ENCODE peak calls at places on chromosomes 7 and 10, in seven cellular contexts. One of them, this sample, is unnamed. For H3K4me1, H3K36me3 and H3K9me3, the result is how much of the 10 kb centered on the place peaks cover.

GRCh38 chr7:36707465-36707864 is 16.8 kb downstream of the AOAH start:
- DNase-seq in mucosa of descending colon: no peak
- DNase-seq in lower lobe of right lung: no peak
- DNase-seq in prostate gland: no peak
- DNase-seq in Caco-2: no peak
- DNase-seq in SJCRH30: no peak
- DNase-seq in CD4-positive, CD25-positive, alpha-beta regulatory T cell: no peak
- DNase-seq in this sample: no peak

GRCh38 chr10:32328499-32328898 is 18.5 kb downstream of the EPC1 start:
- DNase-seq in mucosa of descending colon: no peak
- DNase-seq in lower lobe of right lung: no peak
- DNase-seq in prostate gland: no peak
- DNase-seq in Caco-2: no peak
- DNase-seq in SJCRH30: no peak
- DNase-seq in CD4-positive, CD25-positive, alpha-beta regulatory T cell: no peak
- DNase-seq in this sample: no peak

GRCh38 chr7:114886241-114886640 is 35.7 kb upstream of the MDFIC start:
- DNase-seq in mucosa of descending colon: no peak
- DNase-seq in lower lobe of right lung: no peak
- DNase-seq in prostate gland: no peak
- DNase-seq in Caco-2: no peak
- DNase-seq in SJCRH30: no peak
- DNase-seq in CD4-positive, CD25-positive, alpha-beta regulatory T cell: no peak
- DNase-seq in this sample: no peak

GRCh38 chr7:69620063-69620462 is 21.8 kb downstream of the AUTS2 start:
- DNase-seq in mucosa of descending colon: no peak
- DNase-seq in lower lobe of right lung: no peak
- DNase-seq in prostate gland: no peak
- DNase-seq in Caco-2: no peak
- DNase-seq in SJCRH30: peak
- DNase-seq in CD4-positive, CD25-positive, alpha-beta regulatory T cell: no peak
- DNase-seq in this sample: peak

GRCh38 chr7:136868496-136869005 is at the start of gene CHRM2:
- DNase-seq in mucosa of descending colon: no peak
- DNase-seq in lower lobe of right lung: no peak
- DNase-seq in prostate gland: no peak
- DNase-seq in Caco-2: no peak
- DNase-seq in SJCRH30: no peak
- DNase-seq in CD4-positive, CD25-positive, alpha-beta regulatory T cell: no peak
- DNase-seq in this sample: no peak

GRCh38 chr10:2972810-2973209 is 94.5 kb upstream of the PFKP start:
- DNase-seq in mucosa of descending colon: no peak
- DNase-seq in lower lobe of right lung: no peak
- DNase-seq in prostate gland: no peak
- DNase-seq in Caco-2: no peak
- DNase-seq in SJCRH30: no peak
- DNase-seq in CD4-positive, CD25-positive, alpha-beta regulatory T cell: no peak
- DNase-seq in this sample: no peak

GRCh38 chr10:90175161-90175681 is 473.8 kb downstream of the KIF20B start:
- DNase-seq in mucosa of descending colon: peak
- DNase-seq in lower lobe of right lung: no peak
- DNase-seq in prostate gland: no peak
- DNase-seq in Caco-2: no peak
- DNase-seq in SJCRH30: no peak
- DNase-seq in CD4-positive, CD25-positive, alpha-beta regulatory T cell: no peak
- DNase-seq in this sample: no peak

GRCh38 chr7:7417414-7417813 is 118.3 kb downstream of the COL28A1 start:
- DNase-seq in mucosa of descending colon: no peak
- DNase-seq in lower lobe of right lung: no peak
- DNase-seq in prostate gland: no peak
- DNase-seq in Caco-2: no peak
- DNase-seq in SJCRH30: no peak
- DNase-seq in CD4-positive, CD25-positive, alpha-beta regulatory T cell: no peak
- DNase-seq in this sample: no peak

GRCh38 chr7:122803323-122803722 is 82.9 kb downstream of the CADPS2 start:
- DNase-seq in mucosa of descending colon: no peak
- DNase-seq in lower lobe of right lung: no peak
- DNase-seq in prostate gland: no peak
- DNase-seq in Caco-2: no peak
- DNase-seq in SJCRH30: peak
- DNase-seq in CD4-positive, CD25-positive, alpha-beta regulatory T cell: no peak
- DNase-seq in this sample: no peak

GRCh38 chr7:139231513-139232376 is 708 bp downstream of the UBN2 start:
- DNase-seq in mucosa of descending colon: peak
- DNase-seq in lower lobe of right lung: peak
- DNase-seq in prostate gland: peak
- DNase-seq in Caco-2: peak
- DNase-seq in SJCRH30: peak
- DNase-seq in CD4-positive, CD25-positive, alpha-beta regulatory T cell: peak
- DNase-seq in this sample: peak

GRCh38 chr7:68688416-68689086 is 909.7 kb upstream of the AUTS2 start:
- DNase-seq in mucosa of descending colon: no peak
- DNase-seq in lower lobe of right lung: no peak
- DNase-seq in prostate gland: no peak
- DNase-seq in Caco-2: no peak
- DNase-seq in SJCRH30: no peak
- DNase-seq in CD4-positive, CD25-positive, alpha-beta regulatory T cell: no peak
- DNase-seq in this sample: no peak

GRCh38 chr7:141691540-141691939 is 10.4 kb downstream of the DENND11 start:
- DNase-seq in mucosa of descending colon: no peak
- DNase-seq in lower lobe of right lung: no peak
- DNase-seq in prostate gland: no peak
- DNase-seq in Caco-2: no peak
- DNase-seq in SJCRH30: no peak
- DNase-seq in CD4-positive, CD25-positive, alpha-beta regulatory T cell: no peak
- DNase-seq in this sample: no peak

GRCh38 chr7:158029431-158029938 is 558.1 kb downstream of the PTPRN2 start:
- DNase-seq in mucosa of descending colon: no peak
- DNase-seq in lower lobe of right lung: no peak
- DNase-seq in prostate gland: no peak
- DNase-seq in Caco-2: no peak
- DNase-seq in SJCRH30: no peak
- DNase-seq in CD4-positive, CD25-positive, alpha-beta regulatory T cell: no peak
- DNase-seq in this sample: no peak

GRCh38 chr10:35458500-35459448 is 122.5 kb downstream of the CCNY start:
- DNase-seq in mucosa of descending colon: no peak
- DNase-seq in lower lobe of right lung: no peak
- DNase-seq in prostate gland: no peak
- DNase-seq in Caco-2: no peak
- DNase-seq in SJCRH30: no peak
- DNase-seq in CD4-positive, CD25-positive, alpha-beta regulatory T cell: no peak
- DNase-seq in this sample: no peak

GRCh38 chr10:35462491-35462934 is 126.2 kb downstream of the CCNY start:
- DNase-seq in mucosa of descending colon: no peak
- DNase-seq in lower lobe of right lung: no peak
- DNase-seq in prostate gland: no peak
- DNase-seq in Caco-2: no peak
- DNase-seq in SJCRH30: peak
- DNase-seq in CD4-positive, CD25-positive, alpha-beta regulatory T cell: no peak
- DNase-seq in this sample: no peak

GRCh38 chr10:35456784-35457183 is 120.5 kb downstream of the CCNY start:
- DNase-seq in mucosa of descending colon: no peak
- DNase-seq in lower lobe of right lung: no peak
- DNase-seq in prostate gland: no peak
- DNase-seq in Caco-2: no peak
- DNase-seq in SJCRH30: no peak
- DNase-seq in CD4-positive, CD25-positive, alpha-beta regulatory T cell: no peak
- DNase-seq in this sample: no peak

GRCh38 chr10:35460852-35461460 is 124.6 kb downstream of the CCNY start:
- DNase-seq in mucosa of descending colon: no peak
- DNase-seq in lower lobe of right lung: no peak
- DNase-seq in prostate gland: no peak
- DNase-seq in Caco-2: no peak
- DNase-seq in SJCRH30: peak
- DNase-seq in CD4-positive, CD25-positive, alpha-beta regulatory T cell: no peak
- DNase-seq in this sample: no peak

GRCh38 chr10:35459449-35459847 is 123.1 kb downstream of the CCNY start:
- DNase-seq in mucosa of descending colon: no peak
- DNase-seq in lower lobe of right lung: no peak
- DNase-seq in prostate gland: no peak
- DNase-seq in Caco-2: no peak
- DNase-seq in SJCRH30: no peak
- DNase-seq in CD4-positive, CD25-positive, alpha-beta regulatory T cell: no peak
- DNase-seq in this sample: no peak
- H3K4me1 ChIP-seq in mucosa of descending colon: under half
- H3K4me1 ChIP-seq in lower lobe of right lung: half or more
- H3K4me1 ChIP-seq in prostate gland: under half
- H3K4me1 ChIP-seq in Caco-2: under half
- H3K4me1 ChIP-seq in SJCRH30: under half
- H3K4me1 ChIP-seq in CD4-positive, CD25-positive, alpha-beta regulatory T cell: under half
- H3K4me1 ChIP-seq in this sample: under half

GRCh38 chr7:2657920-2658671 is 26.3 kb downstream of the TTYH3 start:
- DNase-seq in mucosa of descending colon: no peak
- DNase-seq in lower lobe of right lung: no peak
- DNase-seq in prostate gland: no peak
- DNase-seq in Caco-2: no peak
- DNase-seq in SJCRH30: no peak
- DNase-seq in CD4-positive, CD25-positive, alpha-beta regulatory T cell: no peak
- DNase-seq in this sample: no peak
- H3K36me3 ChIP-seq in mucosa of descending colon: under half
- H3K36me3 ChIP-seq in lower lobe of right lung: under half
- H3K36me3 ChIP-seq in prostate gland: under half
- H3K36me3 ChIP-seq in Caco-2: under half
- H3K36me3 ChIP-seq in SJCRH30: under half
- H3K36me3 ChIP-seq in CD4-positive, CD25-positive, alpha-beta regulatory T cell: under half
- H3K36me3 ChIP-seq in this sample: under half

GRCh38 chr7:46832136-46832535 is 749.8 kb downstream of the TNS3 start:
- DNase-seq in mucosa of descending colon: no peak
- DNase-seq in lower lobe of right lung: no peak
- DNase-seq in prostate gland: no peak
- DNase-seq in Caco-2: no peak
- DNase-seq in SJCRH30: no peak
- DNase-seq in CD4-positive, CD25-positive, alpha-beta regulatory T cell: no peak
- DNase-seq in this sample: no peak
- H3K9me3 ChIP-seq in mucosa of descending colon: under half
- H3K9me3 ChIP-seq in lower lobe of right lung: under half
- H3K9me3 ChIP-seq in prostate gland: under half
- H3K9me3 ChIP-seq in Caco-2: under half
- H3K9me3 ChIP-seq in SJCRH30: under half
- H3K9me3 ChIP-seq in CD4-positive, CD25-positive, alpha-beta regulatory T cell: under half
- H3K9me3 ChIP-seq in this sample: under half

GRCh38 chr10:116733566-116733965 is 8.8 kb downstream of the HSPA12A start:
- DNase-seq in mucosa of descending colon: no peak
- DNase-seq in lower lobe of right lung: no peak
- DNase-seq in prostate gland: no peak
- DNase-seq in Caco-2: no peak
- DNase-seq in SJCRH30: no peak
- DNase-seq in CD4-positive, CD25-positive, alpha-beta regulatory T cell: no peak
- DNase-seq in this sample: no peak

GRCh38 chr10:116729243-116729642 is 13.1 kb downstream of the HSPA12A start:
- DNase-seq in mucosa of descending colon: no peak
- DNase-seq in lower lobe of right lung: no peak
- DNase-seq in prostate gland: no peak
- DNase-seq in Caco-2: no peak
- DNase-seq in SJCRH30: no peak
- DNase-seq in CD4-positive, CD25-positive, alpha-beta regulatory T cell: no peak
- DNase-seq in this sample: no peak

GRCh38 chr10:116732546-116732945 is 9.8 kb downstream of the HSPA12A start:
- DNase-seq in mucosa of descending colon: no peak
- DNase-seq in lower lobe of right lung: no peak
- DNase-seq in prostate gland: no peak
- DNase-seq in Caco-2: no peak
- DNase-seq in SJCRH30: no peak
- DNase-seq in CD4-positive, CD25-positive, alpha-beta regulatory T cell: no peak
- DNase-seq in this sample: no peak

GRCh38 chr10:116728526-116729096 is 13.8 kb downstream of the HSPA12A start:
- DNase-seq in mucosa of descending colon: no peak
- DNase-seq in lower lobe of right lung: no peak
- DNase-seq in prostate gland: no peak
- DNase-seq in Caco-2: no peak
- DNase-seq in SJCRH30: no peak
- DNase-seq in CD4-positive, CD25-positive, alpha-beta regulatory T cell: no peak
- DNase-seq in this sample: no peak

DNA sequence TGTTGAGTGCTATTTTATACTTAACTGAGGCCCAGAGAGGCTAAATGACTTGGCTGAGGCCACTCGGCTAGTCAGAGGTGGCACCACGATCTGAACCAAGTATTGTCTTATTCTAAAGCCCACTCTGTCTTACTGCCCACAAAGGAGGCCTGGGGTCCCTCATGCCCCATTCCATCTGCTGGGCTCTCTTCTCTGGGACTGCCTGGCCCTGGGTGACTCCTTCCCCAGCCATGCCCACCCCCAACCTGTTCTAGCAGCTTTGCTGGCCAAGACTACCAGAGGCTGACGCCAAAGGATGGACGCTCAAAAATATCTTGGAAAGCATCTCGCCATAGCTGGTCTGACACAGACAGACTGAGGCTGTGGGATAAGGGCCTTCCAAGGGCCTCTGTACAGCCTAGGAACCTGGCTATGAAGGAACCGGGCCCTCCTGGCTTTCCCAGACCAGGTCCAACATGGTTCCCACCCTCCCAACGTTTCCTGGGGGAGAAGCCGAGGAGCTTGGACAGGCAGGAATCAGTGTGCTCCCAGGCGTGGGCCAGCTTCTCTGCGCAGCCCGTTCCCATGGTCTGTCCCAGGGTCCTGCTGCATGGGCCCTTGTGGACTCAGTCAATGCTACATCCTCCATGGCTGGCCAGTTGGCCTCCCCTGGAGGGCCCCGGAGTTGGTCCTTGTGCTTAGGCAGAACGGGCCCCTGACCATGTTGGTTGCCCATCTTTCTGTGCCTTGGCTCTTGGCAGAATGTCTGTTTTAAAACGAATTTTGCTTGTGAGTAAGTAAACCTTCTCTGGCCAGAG is 11.7 kb downstream of the HSPA12A start:
- DNase-seq in mucosa of descending colon: no peak
- DNase-seq in lower lobe of right lung: no peak
- DNase-seq in prostate gland: no peak
- DNase-seq in Caco-2: no peak
- DNase-seq in SJCRH30: no peak
- DNase-seq in CD4-positive, CD25-positive, alpha-beta regulatory T cell: no peak
- DNase-seq in this sample: no peak
- H3K4me1 ChIP-seq in mucosa of descending colon: under half
- H3K4me1 ChIP-seq in lower lobe of right lung: under half
- H3K4me1 ChIP-seq in prostate gland: under half
- H3K4me1 ChIP-seq in Caco-2: under half
- H3K4me1 ChIP-seq in SJCRH30: under half
- H3K4me1 ChIP-seq in CD4-positive, CD25-positive, alpha-beta regulatory T cell: under half
- H3K4me1 ChIP-seq in this sample: under half

DNA sequence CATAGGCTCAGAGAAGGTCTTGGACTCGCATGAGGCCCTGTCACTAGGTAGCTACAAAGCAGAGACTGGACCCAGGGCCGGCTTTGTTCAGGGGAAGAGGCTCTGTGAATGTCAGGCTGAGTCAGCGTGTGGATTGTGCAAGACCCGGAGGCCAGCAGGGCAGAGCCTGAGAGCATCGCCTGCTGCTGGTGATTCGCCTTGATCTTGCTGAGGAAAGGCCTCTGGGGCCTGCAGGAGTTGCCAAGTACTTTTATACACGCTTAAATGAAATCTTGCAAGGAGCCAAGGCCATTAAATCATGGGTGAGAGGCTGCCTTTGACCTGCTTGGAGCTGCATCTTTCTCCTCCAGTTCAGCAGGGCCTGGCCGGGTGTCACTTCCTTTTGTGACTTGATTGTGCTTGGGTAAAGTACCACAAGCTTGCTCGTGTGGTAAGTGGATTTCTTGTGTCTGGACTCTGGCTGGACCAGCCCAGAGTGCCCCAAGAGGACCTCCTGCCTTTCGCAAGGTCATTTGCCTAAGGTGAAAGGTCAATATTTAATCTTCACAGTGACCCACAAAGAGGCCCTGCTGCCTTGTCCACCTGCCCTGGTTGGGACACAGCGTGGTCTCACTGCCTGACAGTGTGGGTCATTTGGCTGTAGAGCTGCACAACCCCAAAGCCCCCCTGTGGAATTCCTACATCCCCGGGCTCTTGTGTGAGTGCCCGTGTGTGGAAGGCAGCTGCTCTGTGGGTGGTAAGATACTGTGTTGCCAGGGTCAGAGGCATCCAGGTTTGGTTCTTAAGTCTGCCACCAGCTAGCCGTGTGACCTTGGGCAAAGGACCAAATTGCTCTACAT is 38.6 kb upstream of the SH2D4B start:
- DNase-seq in mucosa of descending colon: peak
- DNase-seq in lower lobe of right lung: peak
- DNase-seq in prostate gland: peak
- DNase-seq in Caco-2: peak
- DNase-seq in SJCRH30: no peak
- DNase-seq in CD4-positive, CD25-positive, alpha-beta regulatory T cell: no peak
- DNase-seq in this sample: no peak
- H3K36me3 ChIP-seq in mucosa of descending colon: under half
- H3K36me3 ChIP-seq in lower lobe of right lung: under half
- H3K36me3 ChIP-seq in prostate gland: under half
- H3K36me3 ChIP-seq in Caco-2: under half
- H3K36me3 ChIP-seq in SJCRH30: under half
- H3K36me3 ChIP-seq in CD4-positive, CD25-positive, alpha-beta regulatory T cell: under half
- H3K36me3 ChIP-seq in this sample: under half

This sample was measured in HAP-1.